ENCODE peak calls at places on chromosomes 6 and 20, in four cellular contexts. One of them, this sample, is unnamed.
A peak's percentile ranks its signal among the peaks of the same experiment; 100 is the strongest.

GRCh38 chr20:17971571-17972013 is 2.8 kb downstream of the MGME1 start:
- DNase-seq in fibroblast of lung: peak; percentile 83
- DNase-seq in upper lobe of right lung: no peak
- DNase-seq in AG10803: peak; percentile 80
- DNase-seq in this sample: no peak

GRCh38 chr6:35601331-35602132 is 87.2 kb downstream of the FKBP5 start:
- DNase-seq in fibroblast of lung: peak; percentile 90
- DNase-seq in upper lobe of right lung: no peak
- DNase-seq in AG10803: peak; percentile 83
- DNase-seq in this sample: no peak

GRCh38 chr6:32167761-32168262 is 3.4 kb downstream of the EGFL8 start:
- DNase-seq in fibroblast of lung: no peak
- DNase-seq in upper lobe of right lung: no peak
- DNase-seq in AG10803: no peak
- DNase-seq in this sample: no peak

GRCh38 chr20:47735412-47736400 is 49.6 kb downstream of the SULF2 start:
- DNase-seq in fibroblast of lung: no peak
- DNase-seq in upper lobe of right lung: peak; percentile 79
- DNase-seq in AG10803: peak; percentile 17
- DNase-seq in this sample: no peak

GRCh38 chr6:22281691-22282090 is 15.1 kb downstream of the PRL start:
- DNase-seq in fibroblast of lung: no peak
- DNase-seq in upper lobe of right lung: no peak
- DNase-seq in AG10803: no peak
- DNase-seq in this sample: no peak

GRCh38 chr6:107386340-107386739 is 73.0 kb downstream of the PDSS2 start:
- DNase-seq in fibroblast of lung: peak; percentile 24
- DNase-seq in upper lobe of right lung: no peak
- DNase-seq in AG10803: peak; percentile 13
- DNase-seq in this sample: no peak

GRCh38 chr6:22470454-22471368 is 98.7 kb upstream of the HDGFL1 start:
- DNase-seq in fibroblast of lung: peak; percentile 72
- DNase-seq in upper lobe of right lung: peak; percentile 65
- DNase-seq in AG10803: peak; percentile 32
- DNase-seq in this sample: no peak

GRCh38 chr6:130365166-130366010 is 429 bp upstream of the TMEM200A start:
- DNase-seq in fibroblast of lung: peak; percentile 72
- DNase-seq in upper lobe of right lung: peak; percentile 73
- DNase-seq in AG10803: peak; percentile 63
- DNase-seq in this sample: no peak

GRCh38 chr6:12208190-12208589 is 82.0 kb upstream of the EDN1 start:
- DNase-seq in fibroblast of lung: peak; percentile 17
- DNase-seq in upper lobe of right lung: no peak
- DNase-seq in AG10803: peak; percentile 15
- DNase-seq in this sample: no peak

DNA sequence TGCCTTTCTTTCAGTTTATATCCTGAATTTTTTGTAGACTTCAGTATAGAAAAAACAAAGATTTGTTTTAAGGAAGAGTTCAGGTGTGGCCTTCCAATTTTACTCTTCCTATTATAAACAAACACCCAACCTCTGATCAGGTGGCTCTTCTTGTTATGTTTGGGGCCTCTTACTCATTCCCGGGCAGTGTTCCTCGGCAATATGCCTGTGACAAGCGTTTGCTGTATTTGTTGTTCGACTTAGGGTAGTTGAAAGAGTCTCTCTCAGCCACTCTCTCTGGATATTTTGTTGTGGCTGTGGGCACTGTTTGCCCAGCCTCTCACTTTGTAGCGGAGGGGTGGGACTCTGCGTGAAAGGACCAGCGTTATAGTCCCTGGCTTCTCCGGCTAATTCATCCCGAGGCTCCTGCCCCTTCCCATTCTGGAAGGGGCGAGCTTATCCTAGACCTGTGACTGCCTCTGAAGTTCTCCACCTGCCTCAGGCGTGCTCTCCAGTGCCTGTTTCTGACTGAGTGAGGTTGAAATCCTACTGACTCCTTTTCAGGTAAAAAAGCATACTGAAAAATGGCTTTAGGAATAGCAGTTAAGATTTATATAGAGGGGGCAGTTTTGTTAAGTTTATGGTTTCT is 97.4 kb downstream of the PLCB4 start:
- DNase-seq in fibroblast of lung: peak; percentile 9
- DNase-seq in upper lobe of right lung: no peak
- DNase-seq in AG10803: no peak
- DNase-seq in this sample: no peak
- H3K4me3 ChIP-seq in fibroblast of lung: no peak overlapping the region
- H3K4me3 ChIP-seq in upper lobe of right lung: no peak overlapping the region
- H3K4me3 ChIP-seq in AG10803: no peak overlapping the region
- H3K4me3 ChIP-seq in this sample: no peak overlapping the region

DNA sequence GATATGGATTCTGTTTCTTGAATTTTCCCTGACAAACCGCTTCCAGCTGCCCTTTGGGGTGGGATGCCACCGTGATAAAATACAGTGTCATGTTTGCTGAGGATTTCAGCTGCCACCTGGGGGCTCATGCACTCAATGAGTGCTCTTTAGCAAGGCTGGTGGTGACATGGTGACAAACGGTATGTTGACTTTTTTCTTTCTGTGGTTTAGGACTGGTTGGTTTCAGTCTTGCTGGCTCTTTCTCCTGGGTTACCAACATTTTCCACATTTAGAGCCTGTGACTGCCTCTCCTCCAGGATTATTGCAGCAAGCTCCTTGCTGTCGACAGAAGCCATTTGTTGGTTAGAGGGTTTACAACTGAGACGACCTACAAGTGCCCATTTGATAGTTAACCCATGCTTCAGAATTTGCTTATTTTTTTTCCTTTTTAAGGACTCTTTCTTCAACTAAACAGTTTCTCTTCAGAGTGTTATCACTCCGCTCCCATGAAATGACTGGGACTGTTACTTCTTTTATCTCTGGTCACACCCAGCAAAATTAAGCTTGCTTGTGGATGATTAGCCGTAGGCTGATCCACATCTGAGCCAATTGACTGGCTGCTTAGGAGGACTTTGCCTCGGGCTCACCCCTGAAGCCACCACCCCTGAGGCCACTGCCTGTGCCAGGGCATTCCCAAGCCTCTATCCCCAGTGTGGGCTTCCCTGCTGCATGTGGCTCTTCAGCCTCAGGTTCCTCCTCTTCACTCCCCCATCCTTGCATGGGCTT is 48.4 kb upstream of the CDYL start:
- DNase-seq in fibroblast of lung: peak; percentile 33
- DNase-seq in upper lobe of right lung: no peak
- DNase-seq in AG10803: peak; percentile 54
- DNase-seq in this sample: peak; percentile 10
- TF ChIP-seq CTCF in fibroblast of lung: no peak
- TF ChIP-seq CTCF in upper lobe of right lung: no peak
- TF ChIP-seq CTCF in AG10803: peak; percentile 10
- TF ChIP-seq CTCF in this sample: peak; percentile 21

GRCh38 chr6:37256692-37257319 is 766 bp upstream of the TBC1D22B start:
- DNase-seq in fibroblast of lung: no peak
- DNase-seq in upper lobe of right lung: no peak
- DNase-seq in AG10803: peak; percentile 42
- DNase-seq in this sample: no peak

GRCh38 chr6:37253608-37254007 is 4.0 kb upstream of the TBC1D22B start:
- DNase-seq in fibroblast of lung: no peak
- DNase-seq in upper lobe of right lung: no peak
- DNase-seq in AG10803: no peak
- DNase-seq in this sample: no peak

GRCh38 chr6:37257634-37258404 is at the start of the genes TBC1D22B and TMEM217:
- DNase-seq in fibroblast of lung: peak; percentile 94
- DNase-seq in upper lobe of right lung: peak; percentile 98
- DNase-seq in AG10803: peak; percentile 90
- DNase-seq in this sample: peak; percentile 85

GRCh38 chr6:37257320-37257633 is 295 bp upstream of the TBC1D22B start:
- DNase-seq in fibroblast of lung: no peak
- DNase-seq in upper lobe of right lung: no peak
- DNase-seq in AG10803: no peak
- DNase-seq in this sample: no peak

GRCh38 chr6:37254881-37255280 is 2.7 kb upstream of the TBC1D22B start:
- DNase-seq in fibroblast of lung: no peak
- DNase-seq in upper lobe of right lung: no peak
- DNase-seq in AG10803: no peak
- DNase-seq in this sample: no peak
- H3K4me3 ChIP-seq in fibroblast of lung: no peak overlapping the region
- H3K4me3 ChIP-seq in upper lobe of right lung: no peak overlapping the region
- H3K4me3 ChIP-seq in AG10803: no peak overlapping the region
- H3K4me3 ChIP-seq in this sample: no peak overlapping the region

DNA sequence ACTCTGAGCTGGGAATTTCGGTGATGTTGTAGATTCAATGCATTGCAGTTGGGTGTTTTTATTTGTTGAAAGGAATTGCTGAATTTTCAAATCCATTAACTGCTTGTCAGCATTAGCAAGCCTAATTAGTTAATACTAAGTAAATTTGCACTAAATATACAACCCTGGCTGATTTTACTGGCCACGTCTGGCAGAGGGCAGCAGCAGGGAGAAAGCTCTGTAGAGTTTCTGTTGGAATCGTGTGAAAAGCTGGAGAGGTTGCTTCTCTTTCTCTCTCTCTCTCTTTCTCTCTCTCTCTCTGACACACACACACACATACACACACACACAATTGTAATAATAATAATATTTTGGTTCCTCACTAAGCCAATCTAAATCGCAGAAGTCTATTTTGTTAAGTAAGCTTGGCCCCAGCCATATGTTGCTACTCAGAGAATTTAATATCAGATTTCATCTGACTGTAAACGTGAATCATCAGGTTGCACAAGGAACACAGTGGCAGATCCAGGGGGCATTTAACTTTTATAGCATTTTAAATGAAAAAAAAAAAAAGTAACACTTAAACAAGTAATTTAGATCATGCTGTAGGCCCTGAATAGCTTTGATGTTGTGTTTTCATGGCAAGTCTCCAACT is 289.5 kb downstream of the ESR1 start:
- DNase-seq in fibroblast of lung: peak; percentile 86
- DNase-seq in upper lobe of right lung: no peak
- DNase-seq in AG10803: peak; percentile 85
- DNase-seq in this sample: no peak
- TF ChIP-seq CTCF in fibroblast of lung: peak; percentile 24
- TF ChIP-seq CTCF in upper lobe of right lung: no peak
- TF ChIP-seq CTCF in AG10803: peak; percentile 38
- TF ChIP-seq CTCF in this sample: no peak

GRCh38 chr6:43172127-43173007 is 1.3 kb downstream of the SRF start:
- DNase-seq in fibroblast of lung: peak; percentile 36
- DNase-seq in upper lobe of right lung: peak; percentile 81
- DNase-seq in AG10803: no peak
- DNase-seq in this sample: no peak
- H3K4me3 ChIP-seq in fibroblast of lung: peak overlapping the region; percentile 87
- H3K4me3 ChIP-seq in upper lobe of right lung: peak overlapping the region; percentile 97
- H3K4me3 ChIP-seq in AG10803: peak overlapping the region; percentile 98
- H3K4me3 ChIP-seq in this sample: peak overlapping the region; percentile 91

GRCh38 chr6:138222901-138223546 is 4.7 kb upstream of the PBOV1 start:
- DNase-seq in fibroblast of lung: no peak
- DNase-seq in upper lobe of right lung: no peak
- DNase-seq in AG10803: peak; percentile 46
- DNase-seq in this sample: no peak
- TF ChIP-seq CTCF in fibroblast of lung: no peak
- TF ChIP-seq CTCF in upper lobe of right lung: no peak
- TF ChIP-seq CTCF in AG10803: no peak
- TF ChIP-seq CTCF in this sample: no peak